ENCODE peak calls at places on chromosome 13, in six cellular contexts. J is BE2C, T is right atrium auricular region, P is H9, G is heart left ventricle, N is GM23338. L is an unnamed sample. For H3K4me1 and H3K27me3, the result is how much of the 10 kb centered on the place peaks cover.

GRCh38 chr13:22926176-22927007 is 254.4 kb upstream of the SGCG start:
- DNase-seq in G (peak), N (peak), J (no peak), P (peak), T (no peak), L (peak)

GRCh38 chr13:42076309-42076713 is 27.9 kb downstream of the DGKH start:
- DNase-seq in N (no peak), G (no peak), T (no peak), J (no peak), P (no peak), L (no peak)

GRCh38 chr13:19888799-19889198 is 25.4 kb upstream of the ZMYM5 start:
- DNase-seq in J (no peak), G (no peak), T (no peak), N (no peak), P (no peak), L (peak)

GRCh38 chr13:32187651-32188050 is 127.5 kb downstream of the ZAR1L start:
- DNase-seq in P (no peak), N (no peak), J (no peak), G (no peak), T (no peak), L (no peak)

GRCh38 chr13:47798906-47799305 is 202.2 kb downstream of the SUCLA2 start:
- DNase-seq in N (peak), J (no peak), P (no peak), T (no peak), G (no peak), L (no peak)

GRCh38 chr13:95834134-95834765 is 157.3 kb downstream of the DNAJC3 start:
- DNase-seq in T (peak), G (peak), N (peak), P (peak), J (peak), L (peak)

GRCh38 chr13:41502676-41503075 is 45.3 kb downstream of the RGCC start:
- DNase-seq in G (no peak), T (no peak), J (no peak), N (no peak), P (no peak), L (no peak)

GRCh38 chr13:49935171-49936084 is 712 bp downstream of the SPRYD7 start:
- DNase-seq in N (peak), P (peak), G (no peak), J (peak), T (peak), L (peak)

GRCh38 chr13:101523732-101524131 is 71.3 kb downstream of the ITGBL1 start:
- DNase-seq in G (no peak), J (no peak), N (no peak), P (no peak), T (peak), L (peak)

GRCh38 chr13:111117961-111118360 is 2.9 kb downstream of the ARHGEF7 start:
- DNase-seq in G (no peak), J (no peak), N (no peak), T (no peak), P (no peak), L (no peak)

GRCh38 chr13:61913183-61913582 is 497.5 kb upstream of the PCDH20 start:
- DNase-seq in T (no peak), N (no peak), G (no peak), P (no peak), J (no peak), L (no peak)

GRCh38 chr13:42474954-42475353 is 99.0 kb upstream of the TNFSF11 start:
- DNase-seq in G (no peak), P (no peak), T (no peak), N (no peak), J (no peak), L (no peak)

GRCh38 chr13:75372517-75372916 is 109.5 kb downstream of the TBC1D4 start:
- DNase-seq in J (peak), G (no peak), T (no peak), N (peak), P (no peak), L (no peak)

GRCh38 chr13:24272452-24273161 is 36.8 kb upstream of the C1QTNF9 start:
- DNase-seq in N (no peak), P (no peak), J (no peak), T (peak), G (no peak), L (no peak)

GRCh38 chr13:20197361-20197834 is 4.7 kb upstream of the GJB2 start:
- DNase-seq in J (no peak), G (no peak), N (peak), T (no peak), P (no peak), L (peak)

GRCh38 chr13:110334256-110334655 is 27.2 kb downstream of the COL4A2 start:
- DNase-seq in N (no peak), G (no peak), T (no peak), P (no peak), J (no peak), L (peak)

GRCh38 chr13:86445584-86446140 is 646.4 kb upstream of the SLITRK6 start:
- DNase-seq in P (no peak), G (no peak), N (no peak), J (no peak), T (no peak), L (no peak)

GRCh38 chr13:86020350-86021002 is 221.3 kb upstream of the SLITRK6 start:
- DNase-seq in G (no peak), P (no peak), N (no peak), T (no peak), J (no peak), L (no peak)

GRCh38 chr13:50128406-50129048 is 113.3 kb downstream of the KCNRG start:
- DNase-seq in G (no peak), J (no peak), N (peak), P (peak), T (no peak), L (no peak)

GRCh38 chr13:60028021-60028420 is 135.7 kb downstream of the DIAPH3 start:
- DNase-seq in T (no peak), J (no peak), P (no peak), G (no peak), N (no peak), L (no peak)

GRCh38 chr13:71303144-71303543 is 563.9 kb downstream of the DACH1 start:
- DNase-seq in P (no peak), N (peak), J (no peak), T (no peak), G (no peak), L (no peak)

GRCh38 chr13:94065741-94066140 is 413.7 kb downstream of the DCT start:
- DNase-seq in P (no peak), N (no peak), J (no peak), G (no peak), T (no peak), L (peak)

GRCh38 chr13:50386527-50387123 is 371.4 kb downstream of the KCNRG start:
- DNase-seq in P (no peak), T (no peak), G (no peak), N (peak), J (peak), L (peak)

GRCh38 chr13:76816394-76816793 is 69.8 kb downstream of the KCTD12 start:
- DNase-seq in N (no peak), T (no peak), P (no peak), J (no peak), G (no peak), L (no peak)

GRCh38 chr13:75908137-75908536 is 272.0 kb downstream of the LMO7 start:
- DNase-seq in J (no peak), P (no peak), T (no peak), G (peak), N (no peak), L (no peak)

GRCh38 chr13:77811981-77812380 is 106.7 kb downstream of the EDNRB start:
- DNase-seq in N (no peak), G (no peak), J (no peak), P (no peak), T (no peak), L (no peak)

GRCh38 chr13:50684366-50684765 is 159.1 kb downstream of the DLEU7 start:
- DNase-seq in P (no peak), T (no peak), N (no peak), G (no peak), J (no peak), L (no peak)

GRCh38 chr13:73324842-73325241 is 266.0 kb downstream of the KLF5 start:
- DNase-seq in G (no peak), N (no peak), J (no peak), T (no peak), P (no peak), L (no peak)

GRCh38 chr13:102769679-102770078 is 3.9 kb downstream of the TEX30 start:
- DNase-seq in T (no peak), G (no peak), P (no peak), J (no peak), N (no peak), L (no peak)

GRCh38 chr13:109973279-109973678 is 186.9 kb upstream of the IRS2 start:
- DNase-seq in P (no peak), J (no peak), N (no peak), G (no peak), T (peak), L (no peak)

GRCh38 chr13:29589234-29589633 is 6.3 kb downstream of the SLC7A1 start:
- DNase-seq in N (no peak), G (no peak), P (no peak), T (no peak), J (no peak), L (no peak)
- H3K4me1 ChIP-seq in N (half or more), G (under half), P (under half), T (under half), J (under half), L (half or more)

GRCh38 chr13:27794921-27795717 is 2.8 kb downstream of the GSX1 start:
- DNase-seq in P (peak), T (no peak), J (no peak), N (peak), G (no peak), L (peak)

GRCh38 chr13:27794075-27794691 is 1.9 kb downstream of the GSX1 start:
- DNase-seq in P (no peak), G (no peak), T (no peak), N (peak), J (no peak), L (no peak)

GRCh38 chr13:27797228-27797624 is 4.9 kb downstream of the GSX1 start:
- DNase-seq in J (peak), G (no peak), P (peak), N (peak), T (no peak), L (no peak)

GRCh38 chr13:27796544-27797227 is 4.4 kb downstream of the GSX1 start:
- DNase-seq in N (peak), G (no peak), T (no peak), J (no peak), P (no peak), L (peak)

GRCh38 chr13:27795718-27796019 is 3.4 kb downstream of the GSX1 start:
- DNase-seq in J (no peak), T (no peak), P (no peak), N (no peak), G (no peak), L (no peak)
- H3K27me3 ChIP-seq in J (half or more), T (half or more), P (half or more), N (half or more), G (half or more), L (half or more)

GRCh38 chr13:21603531-21604448 is at the start of gene MICU2:
- DNase-seq in G (peak), N (peak), T (peak), P (peak), J (peak), L (peak)
- TF ChIP-seq CTCF in G (no peak), N (no peak), T (peak), P (no peak), J (no peak), L (no peak)

GRCh38 chr13:98223741-98224140 is 46.7 kb upstream of the RNF113B start:
- DNase-seq in G (no peak), T (no peak), P (no peak), N (no peak), J (no peak), L (no peak)

GRCh38 chr13:98220188-98220765 is 43.2 kb upstream of the RNF113B start:
- DNase-seq in P (no peak), G (no peak), T (no peak), N (no peak), J (no peak), L (peak)

GRCh38 chr13:98222816-98223215 is 45.7 kb upstream of the RNF113B start:
- DNase-seq in G (no peak), N (no peak), J (no peak), T (no peak), P (no peak), L (no peak)

GRCh38 chr13:98221234-98221633 is 44.2 kb upstream of the RNF113B start:
- DNase-seq in P (no peak), T (no peak), N (no peak), G (no peak), J (no peak), L (no peak)

DNA sequence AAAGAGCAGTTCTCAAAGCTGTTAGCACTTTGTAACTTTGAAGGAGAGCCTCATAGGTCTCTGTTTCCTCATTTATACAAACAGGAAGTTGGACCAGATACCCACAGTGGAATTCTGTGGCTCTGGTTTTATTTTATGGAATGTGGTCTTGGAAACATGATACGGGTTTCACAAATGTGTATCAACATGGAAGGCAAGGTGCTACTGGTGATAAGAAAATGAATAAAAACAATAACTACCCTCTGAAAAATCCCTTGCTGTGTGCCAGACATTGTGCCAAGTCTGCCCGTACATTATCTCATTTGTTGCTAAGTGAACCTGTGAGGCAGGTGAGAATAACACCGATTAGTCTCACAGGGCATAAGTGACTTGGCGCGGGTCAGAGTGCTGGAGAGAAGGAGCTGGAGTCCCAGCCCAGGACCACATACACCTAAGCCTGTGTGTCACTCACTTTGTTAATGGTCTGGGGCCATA is 45.0 kb upstream of the RNF113B start:
- DNase-seq in N (no peak), T (no peak), P (no peak), G (no peak), J (no peak), L (no peak)
- H3K4me1 ChIP-seq in N (under half), T (under half), P (under half), G (under half), J (under half), L (under half)

DNA sequence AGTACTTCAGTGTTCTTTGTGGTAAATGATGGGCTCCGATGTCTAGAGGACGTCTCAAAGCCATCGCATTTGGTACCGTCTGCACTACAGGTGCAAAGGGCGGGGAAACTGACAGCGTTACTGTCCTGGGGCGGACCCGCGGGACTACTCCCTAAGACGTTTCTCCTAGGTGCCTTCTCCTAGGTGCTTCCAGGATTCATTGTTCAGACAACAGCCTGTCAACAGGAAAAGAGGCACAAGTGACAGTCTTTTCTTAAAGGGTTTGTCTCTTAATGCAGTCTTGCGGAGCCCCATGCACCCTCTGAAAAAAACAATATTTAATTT is 1.4 kb downstream of the SERTM1 start:
- DNase-seq in N (peak), J (no peak), T (no peak), G (no peak), P (no peak), L (no peak)
- H3K27me3 ChIP-seq in N (half or more), J (half or more), T (under half), G (under half), P (under half), L (under half)

GRCh38 chr13:67367385-67367784 is 137.2 kb upstream of the PCDH9 start:
- DNase-seq in P (no peak), J (no peak), T (no peak), G (no peak), N (no peak), L (no peak)

GRCh38 chr13:67369895-67370660 is 139.9 kb upstream of the PCDH9 start:
- DNase-seq in P (no peak), J (no peak), T (no peak), G (no peak), N (no peak), L (peak)

GRCh38 chr13:67366533-67366932 is 136.4 kb upstream of the PCDH9 start:
- DNase-seq in T (no peak), N (no peak), G (no peak), J (no peak), P (no peak), L (no peak)
- TF ChIP-seq CTCF in T (no peak), N (no peak), G (no peak), J (peak), P (peak), L (peak)

GRCh38 chr13:114314074-114314912 is at the start of gene CHAMP1:
- DNase-seq in G (peak), T (peak), P (peak), J (peak), N (peak), L (peak)
- H3K4me1 ChIP-seq in G (under half), T (under half), P (under half), J (under half), N (under half), L (half or more)

GRCh38 chr13:31119966-31120733 is 41.6 kb downstream of the HSPH1 start:
- DNase-seq in T (no peak), N (peak), P (no peak), G (no peak), J (no peak), L (no peak)
- H3K27me3 ChIP-seq in T (under half), N (under half), P (under half), G (under half), J (under half), L (half or more)